ENCODE peak calls at places on chromosomes 4 and X, in five cellular contexts. One of them, this sample, is unnamed.

GRCh38 chr4:114400531-114400930 is 198.1 kb upstream of the UGT8 start:
- DNase-seq in BJ: no peak
- DNase-seq in stimulated activated CD8-positive, alpha-beta memory T cell treated with anti-CD3 and anti-CD28 coated beads, Interleukin-7, amount 100 ng/mL, for 48 hours: no peak
- DNase-seq in AG20443: no peak
- DNase-seq in stimulated activated naive B cell treated with anti-CD40 and anti-IgM and Interleukin-4, amounts not matched to agents 10 μg/mL and 1 μg/mL and 100 μg/mL, for 72 hours: no peak
- DNase-seq in this sample: no peak

GRCh38 chr4:94548571-94548970 is 96.8 kb downstream of the PDLIM5 start:
- DNase-seq in stimulated activated CD8-positive, alpha-beta memory T cell treated with anti-CD3 and anti-CD28 coated beads, Interleukin-7, amount 100 ng/mL, for 48 hours: no peak
- DNase-seq in BJ: no peak
- DNase-seq in AG20443: peak
- DNase-seq in stimulated activated naive B cell treated with anti-CD40 and anti-IgM and Interleukin-4, amounts not matched to agents 10 μg/mL and 1 μg/mL and 100 μg/mL, for 72 hours: no peak
- DNase-seq in this sample: no peak

GRCh38 chr4:184538023-184538599 is 63.8 kb upstream of the IRF2 start:
- DNase-seq in stimulated activated CD8-positive, alpha-beta memory T cell treated with anti-CD3 and anti-CD28 coated beads, Interleukin-7, amount 100 ng/mL, for 48 hours: peak
- DNase-seq in BJ: peak
- DNase-seq in AG20443: peak
- DNase-seq in stimulated activated naive B cell treated with anti-CD40 and anti-IgM and Interleukin-4, amounts not matched to agents 10 μg/mL and 1 μg/mL and 100 μg/mL, for 72 hours: peak
- DNase-seq in this sample: peak

GRCh38 chr4:26297219-26297618 is 23.6 kb upstream of the RBPJ start:
- DNase-seq in BJ: no peak
- DNase-seq in AG20443: no peak
- DNase-seq in stimulated activated naive B cell treated with anti-CD40 and anti-IgM and Interleukin-4, amounts not matched to agents 10 μg/mL and 1 μg/mL and 100 μg/mL, for 72 hours: no peak
- DNase-seq in stimulated activated CD8-positive, alpha-beta memory T cell treated with anti-CD3 and anti-CD28 coated beads, Interleukin-7, amount 100 ng/mL, for 48 hours: no peak
- DNase-seq in this sample: no peak

GRCh38 chr4:186161138-186161537 is 30.2 kb upstream of the CYP4V2 start:
- DNase-seq in stimulated activated CD8-positive, alpha-beta memory T cell treated with anti-CD3 and anti-CD28 coated beads, Interleukin-7, amount 100 ng/mL, for 48 hours: no peak
- DNase-seq in BJ: no peak
- DNase-seq in AG20443: peak
- DNase-seq in stimulated activated naive B cell treated with anti-CD40 and anti-IgM and Interleukin-4, amounts not matched to agents 10 μg/mL and 1 μg/mL and 100 μg/mL, for 72 hours: no peak
- DNase-seq in this sample: no peak

GRCh38 chrX:112819013-112819635 is 21.5 kb downstream of the AMOT start:
- DNase-seq in stimulated activated naive B cell treated with anti-CD40 and anti-IgM and Interleukin-4, amounts not matched to agents 10 μg/mL and 1 μg/mL and 100 μg/mL, for 72 hours: no peak
- DNase-seq in BJ: peak
- DNase-seq in stimulated activated CD8-positive, alpha-beta memory T cell treated with anti-CD3 and anti-CD28 coated beads, Interleukin-7, amount 100 ng/mL, for 48 hours: no peak
- DNase-seq in AG20443: peak
- DNase-seq in this sample: no peak

GRCh38 chr4:30837131-30837539 is 117.0 kb downstream of the PCDH7 start:
- DNase-seq in BJ: no peak
- DNase-seq in stimulated activated CD8-positive, alpha-beta memory T cell treated with anti-CD3 and anti-CD28 coated beads, Interleukin-7, amount 100 ng/mL, for 48 hours: no peak
- DNase-seq in stimulated activated naive B cell treated with anti-CD40 and anti-IgM and Interleukin-4, amounts not matched to agents 10 μg/mL and 1 μg/mL and 100 μg/mL, for 72 hours: no peak
- DNase-seq in AG20443: peak
- DNase-seq in this sample: no peak

GRCh38 chrX:149497626-149498025 is 7.5 kb downstream of the IDS start:
- DNase-seq in BJ: peak
- DNase-seq in stimulated activated naive B cell treated with anti-CD40 and anti-IgM and Interleukin-4, amounts not matched to agents 10 μg/mL and 1 μg/mL and 100 μg/mL, for 72 hours: no peak
- DNase-seq in stimulated activated CD8-positive, alpha-beta memory T cell treated with anti-CD3 and anti-CD28 coated beads, Interleukin-7, amount 100 ng/mL, for 48 hours: no peak
- DNase-seq in AG20443: peak
- DNase-seq in this sample: no peak

GRCh38 chrX:38561951-38562719 is 793 bp downstream of the TSPAN7 start:
- DNase-seq in AG20443: peak
- DNase-seq in BJ: no peak
- DNase-seq in stimulated activated naive B cell treated with anti-CD40 and anti-IgM and Interleukin-4, amounts not matched to agents 10 μg/mL and 1 μg/mL and 100 μg/mL, for 72 hours: no peak
- DNase-seq in stimulated activated CD8-positive, alpha-beta memory T cell treated with anti-CD3 and anti-CD28 coated beads, Interleukin-7, amount 100 ng/mL, for 48 hours: no peak
- DNase-seq in this sample: peak

GRCh38 chr4:26058537-26058936 is 144.5 kb downstream of the SMIM20 start:
- DNase-seq in stimulated activated naive B cell treated with anti-CD40 and anti-IgM and Interleukin-4, amounts not matched to agents 10 μg/mL and 1 μg/mL and 100 μg/mL, for 72 hours: no peak
- DNase-seq in AG20443: no peak
- DNase-seq in BJ: no peak
- DNase-seq in stimulated activated CD8-positive, alpha-beta memory T cell treated with anti-CD3 and anti-CD28 coated beads, Interleukin-7, amount 100 ng/mL, for 48 hours: no peak
- DNase-seq in this sample: no peak

GRCh38 chrX:1468250-1468772 is 15.6 kb upstream of the ASMTL start:
- DNase-seq in AG20443: peak
- DNase-seq in BJ: no peak
- DNase-seq in stimulated activated CD8-positive, alpha-beta memory T cell treated with anti-CD3 and anti-CD28 coated beads, Interleukin-7, amount 100 ng/mL, for 48 hours: peak
- DNase-seq in stimulated activated naive B cell treated with anti-CD40 and anti-IgM and Interleukin-4, amounts not matched to agents 10 μg/mL and 1 μg/mL and 100 μg/mL, for 72 hours: peak
- DNase-seq in this sample: no peak

GRCh38 chr4:38869511-38869910 is 1.9 kb downstream of the FAM114A1 start:
- DNase-seq in stimulated activated naive B cell treated with anti-CD40 and anti-IgM and Interleukin-4, amounts not matched to agents 10 μg/mL and 1 μg/mL and 100 μg/mL, for 72 hours: no peak
- DNase-seq in BJ: no peak
- DNase-seq in stimulated activated CD8-positive, alpha-beta memory T cell treated with anti-CD3 and anti-CD28 coated beads, Interleukin-7, amount 100 ng/mL, for 48 hours: no peak
- DNase-seq in AG20443: peak
- DNase-seq in this sample: no peak

GRCh38 chr4:82422616-82423015 is 7.6 kb downstream of the HNRNPDL start:
- DNase-seq in AG20443: no peak
- DNase-seq in stimulated activated naive B cell treated with anti-CD40 and anti-IgM and Interleukin-4, amounts not matched to agents 10 μg/mL and 1 μg/mL and 100 μg/mL, for 72 hours: no peak
- DNase-seq in stimulated activated CD8-positive, alpha-beta memory T cell treated with anti-CD3 and anti-CD28 coated beads, Interleukin-7, amount 100 ng/mL, for 48 hours: no peak
- DNase-seq in BJ: no peak
- DNase-seq in this sample: no peak

GRCh38 chrX:107675823-107676555 is 47.7 kb downstream of the PRPS1 start:
- DNase-seq in stimulated activated naive B cell treated with anti-CD40 and anti-IgM and Interleukin-4, amounts not matched to agents 10 μg/mL and 1 μg/mL and 100 μg/mL, for 72 hours: no peak
- DNase-seq in stimulated activated CD8-positive, alpha-beta memory T cell treated with anti-CD3 and anti-CD28 coated beads, Interleukin-7, amount 100 ng/mL, for 48 hours: no peak
- DNase-seq in AG20443: no peak
- DNase-seq in BJ: no peak
- DNase-seq in this sample: peak

GRCh38 chrX:49071877-49072711 is 1.7 kb downstream of the PRAF2 start:
- DNase-seq in BJ: peak
- DNase-seq in stimulated activated CD8-positive, alpha-beta memory T cell treated with anti-CD3 and anti-CD28 coated beads, Interleukin-7, amount 100 ng/mL, for 48 hours: no peak
- DNase-seq in AG20443: peak
- DNase-seq in stimulated activated naive B cell treated with anti-CD40 and anti-IgM and Interleukin-4, amounts not matched to agents 10 μg/mL and 1 μg/mL and 100 μg/mL, for 72 hours: no peak
- DNase-seq in this sample: peak

GRCh38 chr4:41887821-41888699 is 47.2 kb upstream of the TMEM33 start:
- DNase-seq in stimulated activated CD8-positive, alpha-beta memory T cell treated with anti-CD3 and anti-CD28 coated beads, Interleukin-7, amount 100 ng/mL, for 48 hours: no peak
- DNase-seq in BJ: peak
- DNase-seq in stimulated activated naive B cell treated with anti-CD40 and anti-IgM and Interleukin-4, amounts not matched to agents 10 μg/mL and 1 μg/mL and 100 μg/mL, for 72 hours: no peak
- DNase-seq in AG20443: no peak
- DNase-seq in this sample: no peak

GRCh38 chr4:44927361-44928061 is 201.2 kb upstream of the GNPDA2 start:
- DNase-seq in stimulated activated naive B cell treated with anti-CD40 and anti-IgM and Interleukin-4, amounts not matched to agents 10 μg/mL and 1 μg/mL and 100 μg/mL, for 72 hours: no peak
- DNase-seq in AG20443: peak
- DNase-seq in BJ: no peak
- DNase-seq in stimulated activated CD8-positive, alpha-beta memory T cell treated with anti-CD3 and anti-CD28 coated beads, Interleukin-7, amount 100 ng/mL, for 48 hours: no peak
- DNase-seq in this sample: no peak

GRCh38 chr4:186757696-186758330 is 34.2 kb upstream of the FAT1 start:
- DNase-seq in BJ: peak
- DNase-seq in AG20443: peak
- DNase-seq in stimulated activated naive B cell treated with anti-CD40 and anti-IgM and Interleukin-4, amounts not matched to agents 10 μg/mL and 1 μg/mL and 100 μg/mL, for 72 hours: no peak
- DNase-seq in stimulated activated CD8-positive, alpha-beta memory T cell treated with anti-CD3 and anti-CD28 coated beads, Interleukin-7, amount 100 ng/mL, for 48 hours: no peak
- DNase-seq in this sample: no peak

GRCh38 chr4:107348188-107348872 is 312.2 kb upstream of the DKK2 start:
- DNase-seq in stimulated activated naive B cell treated with anti-CD40 and anti-IgM and Interleukin-4, amounts not matched to agents 10 μg/mL and 1 μg/mL and 100 μg/mL, for 72 hours: no peak
- DNase-seq in stimulated activated CD8-positive, alpha-beta memory T cell treated with anti-CD3 and anti-CD28 coated beads, Interleukin-7, amount 100 ng/mL, for 48 hours: no peak
- DNase-seq in AG20443: no peak
- DNase-seq in BJ: no peak
- DNase-seq in this sample: no peak

GRCh38 chr4:121998024-121998423 is 46.2 kb upstream of the TRPC3 start:
- DNase-seq in stimulated activated CD8-positive, alpha-beta memory T cell treated with anti-CD3 and anti-CD28 coated beads, Interleukin-7, amount 100 ng/mL, for 48 hours: no peak
- DNase-seq in stimulated activated naive B cell treated with anti-CD40 and anti-IgM and Interleukin-4, amounts not matched to agents 10 μg/mL and 1 μg/mL and 100 μg/mL, for 72 hours: no peak
- DNase-seq in BJ: no peak
- DNase-seq in AG20443: no peak
- DNase-seq in this sample: no peak

GRCh38 chrX:105662248-105662647 is 160.1 kb upstream of the NRK start:
- DNase-seq in AG20443: no peak
- DNase-seq in BJ: no peak
- DNase-seq in stimulated activated naive B cell treated with anti-CD40 and anti-IgM and Interleukin-4, amounts not matched to agents 10 μg/mL and 1 μg/mL and 100 μg/mL, for 72 hours: no peak
- DNase-seq in stimulated activated CD8-positive, alpha-beta memory T cell treated with anti-CD3 and anti-CD28 coated beads, Interleukin-7, amount 100 ng/mL, for 48 hours: no peak
- DNase-seq in this sample: no peak

GRCh38 chr4:1591107-1591506 is 93.0 kb downstream of the FAM53A start:
- DNase-seq in AG20443: no peak
- DNase-seq in stimulated activated CD8-positive, alpha-beta memory T cell treated with anti-CD3 and anti-CD28 coated beads, Interleukin-7, amount 100 ng/mL, for 48 hours: no peak
- DNase-seq in BJ: no peak
- DNase-seq in stimulated activated naive B cell treated with anti-CD40 and anti-IgM and Interleukin-4, amounts not matched to agents 10 μg/mL and 1 μg/mL and 100 μg/mL, for 72 hours: no peak
- DNase-seq in this sample: no peak

This sample was measured in uterus.